ENCODE peak calls at places on chromosome 19, in five cellular contexts. U, N, H, V and L are unnamed samples.

GRCh38 chr19:43726736-43727592 is 11.1 kb downstream of the IRGC start:
- DNase-seq in U (no peak), N (no peak), H (peak), V (no peak), L (no peak)

GRCh38 chr19:58091251-58091995 is 6.6 kb downstream of the ZSCAN18 start:
- DNase-seq in U (no peak), N (no peak), H (no peak), V (no peak), L (no peak)

GRCh38 chr19:48752511-48753365 is at the start of gene FUT1:
- DNase-seq in U (no peak), N (no peak), H (no peak), V (no peak), L (peak)

GRCh38 chr19:14385492-14385891 is 4.2 kb downstream of the ADGRE5 start:
- DNase-seq in U (no peak), N (no peak), H (no peak), V (no peak), L (no peak)

GRCh38 chr19:27777726-27778125 is 1435.2 kb downstream of the UQCRFS1 start:
- DNase-seq in U (no peak), N (no peak), H (no peak), V (no peak), L (peak)

GRCh38 chr19:29191005-29191404 is 21.9 kb downstream of the UQCRFS1 start:
- DNase-seq in U (no peak), N (no peak), H (no peak), V (no peak), L (no peak)

GRCh38 chr19:296476-297225 is 5.4 kb upstream of the PLPP2 start:
- DNase-seq in U (no peak), N (no peak), H (no peak), V (no peak), L (no peak)

GRCh38 chr19:30498707-30499106 is 126.5 kb downstream of the ZNF536 start:
- DNase-seq in U (no peak), N (no peak), H (no peak), V (no peak), L (no peak)

GRCh38 chr19:43625918-43626579 is 6.6 kb upstream of the ZNF428 start:
- DNase-seq in U (no peak), N (no peak), H (no peak), V (no peak), L (peak)

GRCh38 chr19:11196406-11197287 is 698 bp downstream of the KANK2 start:
- DNase-seq in U (no peak), N (no peak), H (no peak), V (peak), L (peak)

GRCh38 chr19:45049073-45049736 is 10.4 kb downstream of the CLASRP start:
- DNase-seq in U (no peak), N (no peak), H (no peak), V (no peak), L (no peak)

GRCh38 chr19:10565028-10565566 is 713 bp downstream of the KRI1 start:
- DNase-seq in U (no peak), N (no peak), H (no peak), V (peak), L (peak)

GRCh38 chr19:7849631-7850428 is 19.8 kb downstream of the EVI5L start:
- DNase-seq in U (no peak), N (no peak), H (no peak), V (no peak), L (no peak)

GRCh38 chr19:46776927-46777911 is 11.2 kb downstream of the SLC1A5 start:
- DNase-seq in U (no peak), N (no peak), H (no peak), V (no peak), L (no peak)

GRCh38 chr19:33799507-33799906 is 2.8 kb downstream of the KCTD15 start:
- DNase-seq in U (no peak), N (no peak), H (no peak), V (no peak), L (no peak)

GRCh38 chr19:52237771-52238400 is 31.5 kb upstream of the ZNF766 start:
- DNase-seq in U (peak), N (no peak), H (peak), V (peak), L (peak)

GRCh38 chr19:49887037-49887652 is 9.5 kb downstream of the IL4I1 start:
- DNase-seq in U (no peak), N (no peak), H (no peak), V (no peak), L (no peak)

GRCh38 chr19:45670670-45671453 is 2.8 kb downstream of the GIPR start:
- DNase-seq in U (no peak), N (no peak), H (peak), V (peak), L (peak)

GRCh38 chr19:41219924-41220567 is 1.0 kb downstream of the AXL start:
- DNase-seq in U (no peak), N (no peak), H (peak), V (peak), L (peak)

GRCh38 chr19:49997709-49998108 is 27.5 kb downstream of the VRK3 start:
- DNase-seq in U (no peak), N (no peak), H (peak), V (no peak), L (peak)

GRCh38 chr19:1882089-1882785 is 3.1 kb downstream of the ABHD17A start:
- DNase-seq in U (no peak), N (no peak), H (no peak), V (no peak), L (no peak)

GRCh38 chr19:35444735-35445134 is 3.3 kb upstream of the FFAR2 start:
- DNase-seq in U (no peak), N (no peak), H (no peak), V (no peak), L (no peak)

GRCh38 chr19:10006335-10006708 is 4.0 kb downstream of the COL5A3 start:
- DNase-seq in U (no peak), N (no peak), H (peak), V (peak), L (peak)

GRCh38 chr19:1252818-1253513 is 4.6 kb downstream of the MIDN start:
- DNase-seq in U (peak), N (peak), H (peak), V (peak), L (peak)

GRCh38 chr19:36246006-36246391 is 31.1 kb downstream of the ZNF146 start:
- DNase-seq in U (no peak), N (no peak), H (no peak), V (no peak), L (peak)

DNA sequence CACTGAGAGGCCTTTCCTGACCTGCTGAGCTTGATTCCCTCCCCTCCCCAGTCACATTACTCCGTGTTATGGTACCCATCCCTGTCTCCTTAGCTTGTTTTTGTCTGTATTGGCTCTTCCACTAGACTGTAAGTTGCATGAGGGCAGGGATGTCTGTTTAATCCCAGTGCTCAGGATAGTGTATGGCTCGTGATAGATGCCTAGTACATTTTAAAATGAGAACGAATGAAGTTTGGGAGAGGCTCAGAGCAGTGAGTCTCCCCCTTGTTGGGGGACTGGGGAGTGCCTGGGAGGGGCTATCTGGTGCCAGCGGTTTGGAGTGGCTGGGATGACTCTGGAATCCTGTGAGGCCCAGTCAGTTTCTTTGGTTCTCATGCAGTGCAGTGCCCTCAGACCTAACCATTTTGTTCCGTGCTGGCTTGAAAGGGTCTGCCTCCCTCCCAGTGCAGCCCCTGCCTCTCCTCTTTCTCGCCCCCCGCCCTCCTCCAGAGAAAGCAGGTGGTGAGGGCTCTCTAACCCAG is 35.5 kb downstream of the ACTN4 start:
- DNase-seq in U (no peak), N (no peak), H (no peak), V (no peak), L (no peak)
- TF ChIP-seq CTCF in U (no peak), N (no peak), H (no peak), V (no peak), L (no peak)

GRCh38 chr19:6481541-6482342 is at the start of gene DENND1C:
- DNase-seq in U (no peak), N (peak), H (no peak), V (no peak), L (peak)
- TF ChIP-seq CTCF in U (peak), N (no peak), H (peak), V (peak), L (peak)

GRCh38 chr19:55503447-55504251 is 15.4 kb downstream of the SSC5D start:
- DNase-seq in U (no peak), N (peak), H (peak), V (peak), L (peak)
- TF ChIP-seq CTCF in U (peak), N (peak), H (peak), V (peak), L (peak)

GRCh38 chr19:4550479-4551050 is 8.9 kb downstream of the SEMA6B start:
- DNase-seq in U (no peak), N (no peak), H (no peak), V (no peak), L (no peak)

GRCh38 chr19:4547303-4548237 is 7.7 kb upstream of the LRG1 start:
- DNase-seq in U (no peak), N (no peak), H (no peak), V (no peak), L (peak)

GRCh38 chr19:4550018-4550417 is 9.5 kb downstream of the SEMA6B start:
- DNase-seq in U (no peak), N (no peak), H (no peak), V (no peak), L (no peak)

GRCh38 chr19:4543856-4544647 is 4.2 kb upstream of the LRG1 start:
- DNase-seq in U (no peak), N (no peak), H (no peak), V (no peak), L (no peak)

DNA sequence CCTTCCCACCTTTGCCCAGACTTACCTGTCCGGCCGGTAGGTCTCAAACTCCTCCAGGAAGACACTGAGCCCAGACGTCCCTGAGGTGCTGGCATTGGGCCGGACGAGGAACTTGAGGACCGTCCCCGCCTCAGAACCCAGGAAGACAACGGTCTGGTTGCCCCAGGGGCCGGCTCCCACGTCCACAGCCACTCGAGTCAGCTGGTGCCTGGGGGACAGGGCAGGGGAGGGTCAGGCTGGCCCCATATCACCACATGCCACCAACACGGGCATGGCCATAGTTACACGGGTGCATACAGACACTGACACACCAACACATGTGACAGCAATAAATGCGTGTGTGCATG is 8.4 kb upstream of the LRG1 start:
- DNase-seq in U (no peak), N (no peak), H (no peak), V (no peak), L (no peak)
- TF ChIP-seq CTCF in U (no peak), N (no peak), H (no peak), V (no peak), L (no peak)

GRCh38 chr19:54030895-54031586 is 32.7 kb downstream of the VSTM1 start:
- DNase-seq in U (no peak), N (no peak), H (peak), V (no peak), L (peak)
- TF ChIP-seq CTCF in U (peak), N (no peak), H (peak), V (peak), L (peak)

DNA sequence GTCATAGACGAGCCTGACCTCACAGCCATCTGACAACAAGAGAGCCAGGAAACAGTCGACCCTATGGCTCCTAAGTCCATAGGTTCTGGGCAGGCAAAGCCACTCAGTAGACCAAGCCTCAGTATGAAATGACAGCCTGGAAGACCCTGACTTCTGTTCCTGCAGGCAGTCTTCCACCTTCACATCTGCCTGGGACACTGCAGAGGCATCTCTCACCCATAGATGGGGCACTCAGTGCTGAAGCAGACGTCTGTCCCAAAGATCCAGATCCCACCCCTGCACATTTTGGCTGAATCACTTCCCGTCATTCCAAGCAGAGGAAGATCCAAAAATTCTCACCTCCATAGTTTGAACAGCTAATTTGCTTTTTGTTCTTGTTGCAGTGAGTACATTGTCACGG is 139.3 kb upstream of the ZNF507 start:
- DNase-seq in U (no peak), N (no peak), H (no peak), V (no peak), L (no peak)
- TF ChIP-seq CTCF in U (no peak), N (no peak), H (no peak), V (no peak), L (no peak)

DNA sequence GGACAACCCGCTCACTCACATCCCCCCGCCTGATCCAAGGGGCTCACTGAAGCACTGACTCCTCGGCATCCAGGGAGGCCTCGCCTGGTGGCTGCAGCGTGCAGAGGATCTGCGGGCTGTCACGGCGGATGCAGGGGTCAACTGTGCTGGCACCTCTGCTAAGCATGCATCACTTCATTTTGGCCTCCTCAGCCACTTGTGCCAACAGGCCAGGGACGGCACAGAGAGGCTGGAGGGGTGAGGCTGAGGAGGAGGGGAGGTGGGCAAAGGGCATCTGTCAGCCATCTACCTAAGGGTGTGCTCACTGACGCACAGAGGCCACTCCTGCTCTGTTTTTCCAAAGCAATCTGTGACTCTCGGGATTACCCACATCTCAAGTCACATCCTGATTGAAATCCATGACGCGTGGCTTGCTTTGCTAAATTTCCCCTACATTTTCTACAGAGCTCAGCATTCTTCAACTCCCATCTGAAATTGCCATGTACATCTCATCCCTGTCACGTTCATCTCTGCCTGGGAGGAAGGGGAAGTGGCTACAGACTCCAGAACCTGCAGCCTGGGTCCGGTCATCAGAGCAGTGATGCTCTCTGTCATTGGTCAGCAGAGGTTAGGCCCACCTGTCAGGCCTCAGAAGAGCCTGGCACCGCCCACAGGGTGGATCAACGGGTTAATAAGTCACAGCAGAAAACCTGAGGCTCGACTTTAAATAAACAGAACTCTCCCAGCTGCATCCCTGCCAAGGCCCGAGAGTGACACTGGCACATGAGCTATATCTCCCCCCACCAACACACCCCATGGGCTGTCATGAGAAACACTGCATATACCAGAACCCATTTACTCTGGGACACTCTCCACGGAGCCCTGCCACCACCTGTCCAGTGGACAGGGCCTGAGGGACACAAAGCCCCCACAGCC is 17.6 kb downstream of the ELL start:
- DNase-seq in U (no peak), N (no peak), H (no peak), V (no peak), L (no peak)
- TF ChIP-seq CTCF in U (no peak), N (no peak), H (no peak), V (no peak), L (no peak)